ENCODE peak calls at places on chromosomes 13 and 19, in ten cellular contexts. One of them, this sample, is unnamed.

GRCh38 chr13:48158915-48159314 is 64.0 kb upstream of the MED4 start:
- DNase-seq in WTC11: no peak
- DNase-seq in HCEC 1CT: no peak
- DNase-seq in fibroblast of lung: no peak
- DNase-seq in cardiac fibroblast: no peak
- DNase-seq in HEK293T: no peak
- DNase-seq in dermis blood vessel endothelial cell: no peak
- DNase-seq in hypothalamus: no peak
- DNase-seq in NCI-H2171 treated with DMSO at 0.1 percent for 48 hours: peak; percentile 75
- DNase-seq in adrenal gland: no peak
- DNase-seq in this sample: peak; percentile 64

GRCh38 chr13:48977973-48978372 is 2.3 kb downstream of the FNDC3A start:
- DNase-seq in WTC11: no peak
- DNase-seq in HCEC 1CT: peak; percentile 69
- DNase-seq in fibroblast of lung: no peak
- DNase-seq in cardiac fibroblast: no peak
- DNase-seq in HEK293T: no peak
- DNase-seq in dermis blood vessel endothelial cell: peak; percentile 13
- DNase-seq in hypothalamus: no peak
- DNase-seq in NCI-H2171 treated with DMSO at 0.1 percent for 48 hours: no peak
- DNase-seq in adrenal gland: no peak
- DNase-seq in this sample: no peak

GRCh38 chr19:10537668-10538067 is 6.0 kb upstream of the ATG4D start:
- DNase-seq in WTC11: no peak
- DNase-seq in HCEC 1CT: no peak
- DNase-seq in fibroblast of lung: no peak
- DNase-seq in cardiac fibroblast: no peak
- DNase-seq in HEK293T: no peak
- DNase-seq in dermis blood vessel endothelial cell: no peak
- DNase-seq in hypothalamus: no peak
- DNase-seq in NCI-H2171 treated with DMSO at 0.1 percent for 48 hours: no peak
- DNase-seq in adrenal gland: no peak
- DNase-seq in this sample: no peak

GRCh38 chr19:32830231-32831014 is 39.1 kb downstream of the SLC7A9 start:
- DNase-seq in WTC11: no peak
- DNase-seq in HCEC 1CT: peak; percentile 30
- DNase-seq in fibroblast of lung: peak; percentile 39
- DNase-seq in cardiac fibroblast: no peak
- DNase-seq in HEK293T: no peak
- DNase-seq in dermis blood vessel endothelial cell: no peak
- DNase-seq in hypothalamus: no peak
- DNase-seq in NCI-H2171 treated with DMSO at 0.1 percent for 48 hours: no peak
- DNase-seq in adrenal gland: no peak
- DNase-seq in this sample: peak; percentile 10

GRCh38 chr13:97843201-97843600 is 110.3 kb upstream of the IPO5 start:
- DNase-seq in WTC11: no peak
- DNase-seq in HCEC 1CT: no peak
- DNase-seq in fibroblast of lung: no peak
- DNase-seq in cardiac fibroblast: no peak
- DNase-seq in HEK293T: no peak
- DNase-seq in dermis blood vessel endothelial cell: no peak
- DNase-seq in hypothalamus: no peak
- DNase-seq in NCI-H2171 treated with DMSO at 0.1 percent for 48 hours: no peak
- DNase-seq in adrenal gland: no peak
- DNase-seq in this sample: no peak

GRCh38 chr19:41263042-41263849 is 926 bp upstream of the HNRNPUL1 start:
- DNase-seq in WTC11: peak; percentile 55
- DNase-seq in HCEC 1CT: peak; percentile 50
- DNase-seq in fibroblast of lung: peak; percentile 74
- DNase-seq in cardiac fibroblast: peak; percentile 85
- DNase-seq in HEK293T: peak; percentile 42
- DNase-seq in dermis blood vessel endothelial cell: peak; percentile 68
- DNase-seq in hypothalamus: peak; percentile 29
- DNase-seq in NCI-H2171 treated with DMSO at 0.1 percent for 48 hours: peak; percentile 86
- DNase-seq in adrenal gland: peak; percentile 73
- DNase-seq in this sample: peak; percentile 93

GRCh38 chr13:51795419-51795818 is 8.5 kb downstream of the DHRS12 start:
- DNase-seq in WTC11: no peak
- DNase-seq in HCEC 1CT: no peak
- DNase-seq in fibroblast of lung: no peak
- DNase-seq in cardiac fibroblast: no peak
- DNase-seq in HEK293T: no peak
- DNase-seq in dermis blood vessel endothelial cell: no peak
- DNase-seq in hypothalamus: no peak
- DNase-seq in NCI-H2171 treated with DMSO at 0.1 percent for 48 hours: peak; percentile 49
- DNase-seq in adrenal gland: no peak
- DNase-seq in this sample: no peak

GRCh38 chr19:11324079-11324661 is 15.3 kb downstream of the RAB3D start:
- DNase-seq in WTC11: no peak
- DNase-seq in HCEC 1CT: peak; percentile 93
- DNase-seq in fibroblast of lung: peak; percentile 95
- DNase-seq in cardiac fibroblast: peak; percentile 97
- DNase-seq in HEK293T: peak; percentile 58
- DNase-seq in dermis blood vessel endothelial cell: peak; percentile 85
- DNase-seq in hypothalamus: no peak
- DNase-seq in NCI-H2171 treated with DMSO at 0.1 percent for 48 hours: peak; percentile 52
- DNase-seq in adrenal gland: no peak
- DNase-seq in this sample: peak; percentile 84

GRCh38 chr19:40348961-40349507 is 539 bp downstream of the PLD3 start:
- DNase-seq in WTC11: no peak
- DNase-seq in HCEC 1CT: peak; percentile 28
- DNase-seq in fibroblast of lung: peak; percentile 65
- DNase-seq in cardiac fibroblast: peak; percentile 52
- DNase-seq in HEK293T: no peak
- DNase-seq in dermis blood vessel endothelial cell: peak; percentile 64
- DNase-seq in hypothalamus: no peak
- DNase-seq in NCI-H2171 treated with DMSO at 0.1 percent for 48 hours: peak; percentile 53
- DNase-seq in adrenal gland: no peak
- DNase-seq in this sample: no peak

GRCh38 chr19:5960005-5961001 is 17.6 kb downstream of the RANBP3 start:
- DNase-seq in WTC11: no peak
- DNase-seq in HCEC 1CT: no peak
- DNase-seq in fibroblast of lung: no peak
- DNase-seq in cardiac fibroblast: no peak
- DNase-seq in HEK293T: no peak
- DNase-seq in dermis blood vessel endothelial cell: no peak
- DNase-seq in hypothalamus: no peak
- DNase-seq in NCI-H2171 treated with DMSO at 0.1 percent for 48 hours: no peak
- DNase-seq in adrenal gland: peak; percentile 88
- DNase-seq in this sample: no peak

GRCh38 chr19:3834349-3835054 is 34.3 kb downstream of the ZFR2 start:
- DNase-seq in WTC11: no peak
- DNase-seq in HCEC 1CT: no peak
- DNase-seq in fibroblast of lung: no peak
- DNase-seq in cardiac fibroblast: no peak
- DNase-seq in HEK293T: no peak
- DNase-seq in dermis blood vessel endothelial cell: no peak
- DNase-seq in hypothalamus: no peak
- DNase-seq in NCI-H2171 treated with DMSO at 0.1 percent for 48 hours: no peak
- DNase-seq in adrenal gland: no peak
- DNase-seq in this sample: no peak

GRCh38 chr13:111122631-111123030 is 7.5 kb downstream of the ARHGEF7 start:
- DNase-seq in WTC11: no peak
- DNase-seq in HCEC 1CT: no peak
- DNase-seq in fibroblast of lung: no peak
- DNase-seq in cardiac fibroblast: no peak
- DNase-seq in HEK293T: no peak
- DNase-seq in dermis blood vessel endothelial cell: no peak
- DNase-seq in hypothalamus: no peak
- DNase-seq in NCI-H2171 treated with DMSO at 0.1 percent for 48 hours: no peak
- DNase-seq in adrenal gland: no peak
- DNase-seq in this sample: no peak

GRCh38 chr19:43594710-43595604 is 977 bp downstream of the IRGQ start:
- DNase-seq in WTC11: peak; percentile 81
- DNase-seq in HCEC 1CT: peak; percentile 40
- DNase-seq in fibroblast of lung: peak; percentile 60
- DNase-seq in cardiac fibroblast: peak; percentile 77
- DNase-seq in HEK293T: peak; percentile 75
- DNase-seq in dermis blood vessel endothelial cell: peak; percentile 85
- DNase-seq in hypothalamus: peak; percentile 16
- DNase-seq in NCI-H2171 treated with DMSO at 0.1 percent for 48 hours: peak; percentile 8
- DNase-seq in adrenal gland: peak; percentile 65
- DNase-seq in this sample: peak; percentile 93

GRCh38 chr19:50205681-50206138 is 2.3 kb downstream of the MYH14 start:
- DNase-seq in WTC11: peak; percentile 36
- DNase-seq in HCEC 1CT: no peak
- DNase-seq in fibroblast of lung: no peak
- DNase-seq in cardiac fibroblast: no peak
- DNase-seq in HEK293T: no peak
- DNase-seq in dermis blood vessel endothelial cell: no peak
- DNase-seq in hypothalamus: no peak
- DNase-seq in NCI-H2171 treated with DMSO at 0.1 percent for 48 hours: peak; percentile 19
- DNase-seq in adrenal gland: no peak
- DNase-seq in this sample: peak; percentile 19

GRCh38 chr13:85985791-85986190 is 186.6 kb upstream of the SLITRK6 start:
- DNase-seq in WTC11: no peak
- DNase-seq in HCEC 1CT: peak; percentile 60
- DNase-seq in fibroblast of lung: peak; percentile 66
- DNase-seq in cardiac fibroblast: peak; percentile 41
- DNase-seq in HEK293T: no peak
- DNase-seq in dermis blood vessel endothelial cell: no peak
- DNase-seq in hypothalamus: no peak
- DNase-seq in NCI-H2171 treated with DMSO at 0.1 percent for 48 hours: no peak
- DNase-seq in adrenal gland: no peak
- DNase-seq in this sample: no peak